ENCODE peak calls at places on chromosome X, in five cellular contexts. One of them, this sample, is unnamed.

GRCh38 chrX:68936608-68937007 is 107.8 kb downstream of the EFNB1 start:
- DNase-seq in fibroblast of the conjunctiva: peak
- DNase-seq in NCI-H1417: no peak
- DNase-seq in GM12864: no peak
- DNase-seq in stimulated activated naive CD8-positive, alpha-beta T cell treated with anti-CD3 and anti-CD28 coated beads, Interleukin-15, Interleukin-2, amounts not matched to agents 100 U/mL and 50 U/mL, for 24 hours: no peak
- DNase-seq in this sample: no peak

GRCh38 chrX:73289039-73289438 is 74.4 kb upstream of the NAP1L2 start:
- DNase-seq in fibroblast of the conjunctiva: no peak
- DNase-seq in GM12864: no peak
- DNase-seq in NCI-H1417: no peak
- DNase-seq in stimulated activated naive CD8-positive, alpha-beta T cell treated with anti-CD3 and anti-CD28 coated beads, Interleukin-15, Interleukin-2, amounts not matched to agents 100 U/mL and 50 U/mL, for 24 hours: no peak
- DNase-seq in this sample: no peak

GRCh38 chrX:43822015-43822414 is 60.2 kb downstream of the MAOB start:
- DNase-seq in NCI-H1417: no peak
- DNase-seq in GM12864: no peak
- DNase-seq in stimulated activated naive CD8-positive, alpha-beta T cell treated with anti-CD3 and anti-CD28 coated beads, Interleukin-15, Interleukin-2, amounts not matched to agents 100 U/mL and 50 U/mL, for 24 hours: no peak
- DNase-seq in fibroblast of the conjunctiva: no peak
- DNase-seq in this sample: no peak

GRCh38 chrX:39336709-39337294 is 535.5 kb downstream of the MID1IP1 start:
- DNase-seq in GM12864: peak
- DNase-seq in NCI-H1417: no peak
- DNase-seq in fibroblast of the conjunctiva: no peak
- DNase-seq in stimulated activated naive CD8-positive, alpha-beta T cell treated with anti-CD3 and anti-CD28 coated beads, Interleukin-15, Interleukin-2, amounts not matched to agents 100 U/mL and 50 U/mL, for 24 hours: peak
- DNase-seq in this sample: no peak

GRCh38 chrX:45621356-45622041 is 420.8 kb upstream of the DIPK2B start:
- DNase-seq in GM12864: no peak
- DNase-seq in NCI-H1417: no peak
- DNase-seq in stimulated activated naive CD8-positive, alpha-beta T cell treated with anti-CD3 and anti-CD28 coated beads, Interleukin-15, Interleukin-2, amounts not matched to agents 100 U/mL and 50 U/mL, for 24 hours: peak
- DNase-seq in fibroblast of the conjunctiva: peak
- DNase-seq in this sample: no peak

GRCh38 chrX:1852082-1852481 is 237.2 kb downstream of the ASMT start:
- DNase-seq in fibroblast of the conjunctiva: no peak
- DNase-seq in GM12864: no peak
- DNase-seq in NCI-H1417: no peak
- DNase-seq in stimulated activated naive CD8-positive, alpha-beta T cell treated with anti-CD3 and anti-CD28 coated beads, Interleukin-15, Interleukin-2, amounts not matched to agents 100 U/mL and 50 U/mL, for 24 hours: no peak
- DNase-seq in this sample: no peak

GRCh38 chrX:39894626-39895025 is 203.1 kb downstream of the BCOR start:
- DNase-seq in stimulated activated naive CD8-positive, alpha-beta T cell treated with anti-CD3 and anti-CD28 coated beads, Interleukin-15, Interleukin-2, amounts not matched to agents 100 U/mL and 50 U/mL, for 24 hours: no peak
- DNase-seq in GM12864: no peak
- DNase-seq in NCI-H1417: no peak
- DNase-seq in fibroblast of the conjunctiva: no peak
- DNase-seq in this sample: no peak

GRCh38 chrX:40088803-40089540 is 8.8 kb downstream of the BCOR start:
- DNase-seq in NCI-H1417: no peak
- DNase-seq in fibroblast of the conjunctiva: no peak
- DNase-seq in stimulated activated naive CD8-positive, alpha-beta T cell treated with anti-CD3 and anti-CD28 coated beads, Interleukin-15, Interleukin-2, amounts not matched to agents 100 U/mL and 50 U/mL, for 24 hours: no peak
- DNase-seq in GM12864: no peak
- DNase-seq in this sample: no peak

GRCh38 chrX:123607806-123608205 is 125.0 kb downstream of the THOC2 start:
- DNase-seq in stimulated activated naive CD8-positive, alpha-beta T cell treated with anti-CD3 and anti-CD28 coated beads, Interleukin-15, Interleukin-2, amounts not matched to agents 100 U/mL and 50 U/mL, for 24 hours: no peak
- DNase-seq in NCI-H1417: no peak
- DNase-seq in GM12864: no peak
- DNase-seq in fibroblast of the conjunctiva: no peak
- DNase-seq in this sample: no peak

GRCh38 chrX:20829665-20830481 is 544.3 kb upstream of the CNKSR2 start:
- DNase-seq in NCI-H1417: no peak
- DNase-seq in stimulated activated naive CD8-positive, alpha-beta T cell treated with anti-CD3 and anti-CD28 coated beads, Interleukin-15, Interleukin-2, amounts not matched to agents 100 U/mL and 50 U/mL, for 24 hours: no peak
- DNase-seq in GM12864: no peak
- DNase-seq in fibroblast of the conjunctiva: no peak
- DNase-seq in this sample: no peak

GRCh38 chrX:154083134-154083517 is 14.4 kb downstream of the MECP2 start:
- DNase-seq in fibroblast of the conjunctiva: no peak
- DNase-seq in stimulated activated naive CD8-positive, alpha-beta T cell treated with anti-CD3 and anti-CD28 coated beads, Interleukin-15, Interleukin-2, amounts not matched to agents 100 U/mL and 50 U/mL, for 24 hours: no peak
- DNase-seq in NCI-H1417: no peak
- DNase-seq in GM12864: no peak
- DNase-seq in this sample: no peak

GRCh38 chrX:52353838-52354237 is 15.0 kb upstream of the XAGE2 start:
- DNase-seq in stimulated activated naive CD8-positive, alpha-beta T cell treated with anti-CD3 and anti-CD28 coated beads, Interleukin-15, Interleukin-2, amounts not matched to agents 100 U/mL and 50 U/mL, for 24 hours: no peak
- DNase-seq in GM12864: no peak
- DNase-seq in NCI-H1417: no peak
- DNase-seq in fibroblast of the conjunctiva: no peak
- DNase-seq in this sample: no peak

GRCh38 chrX:120380699-120381098 is 18.8 kb downstream of the ATP1B4 start:
- DNase-seq in NCI-H1417: peak
- DNase-seq in GM12864: no peak
- DNase-seq in fibroblast of the conjunctiva: no peak
- DNase-seq in stimulated activated naive CD8-positive, alpha-beta T cell treated with anti-CD3 and anti-CD28 coated beads, Interleukin-15, Interleukin-2, amounts not matched to agents 100 U/mL and 50 U/mL, for 24 hours: no peak
- DNase-seq in this sample: no peak

GRCh38 chrX:73615022-73615421 is 52.0 kb downstream of the CHIC1 start:
- DNase-seq in NCI-H1417: no peak
- DNase-seq in GM12864: no peak
- DNase-seq in fibroblast of the conjunctiva: no peak
- DNase-seq in stimulated activated naive CD8-positive, alpha-beta T cell treated with anti-CD3 and anti-CD28 coated beads, Interleukin-15, Interleukin-2, amounts not matched to agents 100 U/mL and 50 U/mL, for 24 hours: no peak
- DNase-seq in this sample: no peak

GRCh38 chrX:23902419-23902818 is 5.3 kb downstream of the APOO start:
- DNase-seq in stimulated activated naive CD8-positive, alpha-beta T cell treated with anti-CD3 and anti-CD28 coated beads, Interleukin-15, Interleukin-2, amounts not matched to agents 100 U/mL and 50 U/mL, for 24 hours: no peak
- DNase-seq in fibroblast of the conjunctiva: peak
- DNase-seq in NCI-H1417: peak
- DNase-seq in GM12864: no peak
- DNase-seq in this sample: no peak

GRCh38 chrX:65731684-65732289 is 64.3 kb downstream of the MSN start:
- DNase-seq in fibroblast of the conjunctiva: no peak
- DNase-seq in GM12864: no peak
- DNase-seq in stimulated activated naive CD8-positive, alpha-beta T cell treated with anti-CD3 and anti-CD28 coated beads, Interleukin-15, Interleukin-2, amounts not matched to agents 100 U/mL and 50 U/mL, for 24 hours: no peak
- DNase-seq in NCI-H1417: no peak
- DNase-seq in this sample: no peak

GRCh38 chrX:119755981-119756533 is 2.3 kb upstream of the SOWAHD start:
- DNase-seq in NCI-H1417: no peak
- DNase-seq in GM12864: peak
- DNase-seq in stimulated activated naive CD8-positive, alpha-beta T cell treated with anti-CD3 and anti-CD28 coated beads, Interleukin-15, Interleukin-2, amounts not matched to agents 100 U/mL and 50 U/mL, for 24 hours: peak
- DNase-seq in fibroblast of the conjunctiva: no peak
- DNase-seq in this sample: no peak

GRCh38 chrX:45428816-45429215 is 228.1 kb upstream of the DIPK2B start:
- DNase-seq in stimulated activated naive CD8-positive, alpha-beta T cell treated with anti-CD3 and anti-CD28 coated beads, Interleukin-15, Interleukin-2, amounts not matched to agents 100 U/mL and 50 U/mL, for 24 hours: no peak
- DNase-seq in GM12864: no peak
- DNase-seq in NCI-H1417: no peak
- DNase-seq in fibroblast of the conjunctiva: no peak
- DNase-seq in this sample: no peak

GRCh38 chrX:101658661-101659477 is 781 bp downstream of the ARMCX2 start:
- DNase-seq in fibroblast of the conjunctiva: peak
- DNase-seq in stimulated activated naive CD8-positive, alpha-beta T cell treated with anti-CD3 and anti-CD28 coated beads, Interleukin-15, Interleukin-2, amounts not matched to agents 100 U/mL and 50 U/mL, for 24 hours: peak
- DNase-seq in NCI-H1417: peak
- DNase-seq in GM12864: no peak
- DNase-seq in this sample: peak

GRCh38 chrX:136250191-136251041 is 784 bp downstream of the MAP7D3 start:
- DNase-seq in fibroblast of the conjunctiva: no peak
- DNase-seq in NCI-H1417: no peak
- DNase-seq in stimulated activated naive CD8-positive, alpha-beta T cell treated with anti-CD3 and anti-CD28 coated beads, Interleukin-15, Interleukin-2, amounts not matched to agents 100 U/mL and 50 U/mL, for 24 hours: peak
- DNase-seq in GM12864: no peak
- DNase-seq in this sample: no peak

GRCh38 chrX:25015486-25016360 is at the start of gene ARX:
- DNase-seq in fibroblast of the conjunctiva: peak
- DNase-seq in NCI-H1417: peak
- DNase-seq in GM12864: no peak
- DNase-seq in stimulated activated naive CD8-positive, alpha-beta T cell treated with anti-CD3 and anti-CD28 coated beads, Interleukin-15, Interleukin-2, amounts not matched to agents 100 U/mL and 50 U/mL, for 24 hours: peak
- DNase-seq in this sample: no peak

GRCh38 chrX:63810746-63811145 is 25.7 kb upstream of the ARHGEF9 start:
- DNase-seq in stimulated activated naive CD8-positive, alpha-beta T cell treated with anti-CD3 and anti-CD28 coated beads, Interleukin-15, Interleukin-2, amounts not matched to agents 100 U/mL and 50 U/mL, for 24 hours: no peak
- DNase-seq in fibroblast of the conjunctiva: no peak
- DNase-seq in NCI-H1417: no peak
- DNase-seq in GM12864: no peak
- DNase-seq in this sample: no peak

GRCh38 chrX:585115-585808 is 45.3 kb upstream of the SHOX start:
- DNase-seq in NCI-H1417: no peak
- DNase-seq in fibroblast of the conjunctiva: no peak
- DNase-seq in GM12864: no peak
- DNase-seq in stimulated activated naive CD8-positive, alpha-beta T cell treated with anti-CD3 and anti-CD28 coated beads, Interleukin-15, Interleukin-2, amounts not matched to agents 100 U/mL and 50 U/mL, for 24 hours: no peak
- DNase-seq in this sample: no peak

GRCh38 chrX:48492293-48492910 is 16.4 kb upstream of the PORCN start:
- DNase-seq in fibroblast of the conjunctiva: no peak
- DNase-seq in NCI-H1417: no peak
- DNase-seq in GM12864: no peak
- DNase-seq in stimulated activated naive CD8-positive, alpha-beta T cell treated with anti-CD3 and anti-CD28 coated beads, Interleukin-15, Interleukin-2, amounts not matched to agents 100 U/mL and 50 U/mL, for 24 hours: no peak
- DNase-seq in this sample: no peak

GRCh38 chrX:30521440-30522182 is 56.0 kb downstream of the TASL start:
- DNase-seq in fibroblast of the conjunctiva: no peak
- DNase-seq in stimulated activated naive CD8-positive, alpha-beta T cell treated with anti-CD3 and anti-CD28 coated beads, Interleukin-15, Interleukin-2, amounts not matched to agents 100 U/mL and 50 U/mL, for 24 hours: no peak
- DNase-seq in NCI-H1417: no peak
- DNase-seq in GM12864: no peak
- DNase-seq in this sample: no peak

GRCh38 chrX:82081027-82081426 is 879.1 kb downstream of the SH3BGRL start:
- DNase-seq in NCI-H1417: no peak
- DNase-seq in fibroblast of the conjunctiva: no peak
- DNase-seq in stimulated activated naive CD8-positive, alpha-beta T cell treated with anti-CD3 and anti-CD28 coated beads, Interleukin-15, Interleukin-2, amounts not matched to agents 100 U/mL and 50 U/mL, for 24 hours: no peak
- DNase-seq in GM12864: no peak
- DNase-seq in this sample: no peak

GRCh38 chrX:19904778-19905367 is 17.5 kb upstream of the SH3KBP1 start:
- DNase-seq in stimulated activated naive CD8-positive, alpha-beta T cell treated with anti-CD3 and anti-CD28 coated beads, Interleukin-15, Interleukin-2, amounts not matched to agents 100 U/mL and 50 U/mL, for 24 hours: no peak
- DNase-seq in GM12864: no peak
- DNase-seq in NCI-H1417: peak
- DNase-seq in fibroblast of the conjunctiva: peak
- DNase-seq in this sample: no peak

GRCh38 chrX:124679199-124679598 is 332.8 kb downstream of the SH2D1A start:
- DNase-seq in fibroblast of the conjunctiva: no peak
- DNase-seq in NCI-H1417: no peak
- DNase-seq in GM12864: no peak
- DNase-seq in stimulated activated naive CD8-positive, alpha-beta T cell treated with anti-CD3 and anti-CD28 coated beads, Interleukin-15, Interleukin-2, amounts not matched to agents 100 U/mL and 50 U/mL, for 24 hours: no peak
- DNase-seq in this sample: no peak

GRCh38 chrX:21959362-21960051 is 19.0 kb downstream of the SMS start:
- DNase-seq in GM12864: no peak
- DNase-seq in stimulated activated naive CD8-positive, alpha-beta T cell treated with anti-CD3 and anti-CD28 coated beads, Interleukin-15, Interleukin-2, amounts not matched to agents 100 U/mL and 50 U/mL, for 24 hours: no peak
- DNase-seq in NCI-H1417: no peak
- DNase-seq in fibroblast of the conjunctiva: no peak
- DNase-seq in this sample: no peak

GRCh38 chrX:78455901-78456300 is 128.5 kb upstream of the CYSLTR1 start:
- DNase-seq in GM12864: no peak
- DNase-seq in fibroblast of the conjunctiva: no peak
- DNase-seq in stimulated activated naive CD8-positive, alpha-beta T cell treated with anti-CD3 and anti-CD28 coated beads, Interleukin-15, Interleukin-2, amounts not matched to agents 100 U/mL and 50 U/mL, for 24 hours: no peak
- DNase-seq in NCI-H1417: no peak
- DNase-seq in this sample: no peak

This sample was measured in left lobe of liver.